ENCODE peak calls at places on chromosome 10, in five cellular contexts. L is psoas muscle, D is neural progenitor cell, P is choroid plexus epithelial cell, F is esophagus squamous epithelium. U is an unnamed sample.

GRCh38 chr10:60910543-60910942 is 33.4 kb downstream of the RHOBTB1 start:
- DNase-seq in L (no peak), D (no peak), P (no peak), F (no peak), U (peak; percentile 15)

GRCh38 chr10:100993986-100994708 is 5.5 kb upstream of the LZTS2 start:
- DNase-seq in L (no peak), D (peak; percentile 65), P (peak; percentile 58), F (no peak), U (no peak)

GRCh38 chr10:99329891-99330674 is 927 bp downstream of the CNNM1 start:
- DNase-seq in L (no peak), D (peak; percentile 66), P (peak; percentile 6), F (no peak), U (no peak)

GRCh38 chr10:25405871-25406270 is 231.1 kb downstream of the GPR158 start:
- DNase-seq in L (no peak), D (no peak), P (peak; percentile 58), F (no peak), U (no peak)

GRCh38 chr10:75403144-75404022 is 1.8 kb upstream of the ZNF503 start:
- DNase-seq in L (peak; percentile 35), D (peak; percentile 87), P (no peak), F (no peak), U (no peak)

GRCh38 chr10:27388761-27389399 is 115.2 kb upstream of the RAB18 start:
- DNase-seq in L (peak; percentile 17), D (no peak), P (peak; percentile 17), F (no peak), U (no peak)

GRCh38 chr10:101438881-101439391 is 85.0 kb downstream of the BTRC start:
- DNase-seq in L (no peak), D (no peak), P (no peak), F (no peak), U (no peak)

GRCh38 chr10:31754803-31755624 is 173.6 kb downstream of the ARHGAP12 start:
- DNase-seq in L (peak; percentile 39), D (peak; percentile 77), P (peak; percentile 57), F (no peak), U (no peak)

GRCh38 chr10:28991326-28991725 is 297.5 kb upstream of the LYZL1 start:
- DNase-seq in L (peak; percentile 29), D (peak; percentile 16), P (peak; percentile 53), F (no peak), U (no peak)

GRCh38 chr10:63520463-63521388 is 475 bp upstream of the REEP3 start:
- DNase-seq in L (peak; percentile 80), D (peak; percentile 90), P (peak; percentile 74), F (no peak), U (peak; percentile 75)

GRCh38 chr10:80541144-80541750 is 3.5 kb downstream of the SH2D4B start:
- DNase-seq in L (no peak), D (no peak), P (no peak), F (no peak), U (peak; percentile 63)

GRCh38 chr10:306654-307185 is 171.5 kb downstream of the ZMYND11 start:
- DNase-seq in L (no peak), D (peak; percentile 38), P (no peak), F (no peak), U (no peak)

GRCh38 chr10:99537381-99538286 is 4.9 kb downstream of the NKX2-3 start:
- DNase-seq in L (no peak), D (peak; percentile 72), P (no peak), F (no peak), U (no peak)

GRCh38 chr10:3464760-3465405 is 292.3 kb upstream of the PITRM1 start:
- DNase-seq in L (no peak), D (no peak), P (peak; percentile 39), F (no peak), U (no peak)

GRCh38 chr10:13271552-13272163 is 28.2 kb downstream of the PHYH start:
- DNase-seq in L (peak; percentile 36), D (peak; percentile 68), P (peak; percentile 29), F (peak; percentile 6), U (peak; percentile 80)

GRCh38 chr10:90227259-90227658 is 525.9 kb downstream of the KIF20B start:
- DNase-seq in L (no peak), D (no peak), P (peak; percentile 58), F (no peak), U (no peak)

GRCh38 chr10:48556065-48556464 is 48.8 kb downstream of the ARHGAP22 start:
- DNase-seq in L (no peak), D (no peak), P (no peak), F (no peak), U (no peak)

GRCh38 chr10:32376027-32376426 is 29.1 kb upstream of the EPC1 start:
- DNase-seq in L (no peak), D (no peak), P (no peak), F (no peak), U (no peak)

GRCh38 chr10:102645741-102646609 is 1.7 kb downstream of the TRIM8 start:
- DNase-seq in L (peak; percentile 93), D (peak; percentile 64), P (peak; percentile 95), F (peak; percentile 76), U (peak; percentile 93)

GRCh38 chr10:76868088-76868949 is 769.3 kb downstream of the KCNMA1 start:
- DNase-seq in L (no peak), D (no peak), P (no peak), F (no peak), U (no peak)

GRCh38 chr10:100341953-100342626 is 4.9 kb upstream of the SCD start:
- DNase-seq in L (peak; percentile 20), D (peak; percentile 74), P (peak; percentile 84), F (no peak), U (peak; percentile 61)

GRCh38 chr10:96619120-96619519 is 32.3 kb upstream of the TM9SF3 start:
- DNase-seq in L (no peak), D (no peak), P (no peak), F (no peak), U (no peak)

GRCh38 chr10:125982256-125982948 is 86.0 kb downstream of the FANK1 start:
- DNase-seq in L (no peak), D (peak; percentile 79), P (peak; percentile 79), F (no peak), U (peak; percentile 64)

GRCh38 chr10:86966008-86966654 is 2.2 kb upstream of the ADIRF start:
- DNase-seq in L (no peak), D (no peak), P (no peak), F (no peak), U (peak; percentile 74)

GRCh38 chr10:61286695-61287094 is 166.5 kb downstream of the TMEM26 start:
- DNase-seq in L (no peak), D (no peak), P (no peak), F (no peak), U (peak; percentile 80)

GRCh38 chr10:79052311-79053080 is 16.3 kb upstream of the ZMIZ1 start:
- DNase-seq in L (peak; percentile 9), D (peak; percentile 80), P (peak; percentile 42), F (no peak), U (no peak)

GRCh38 chr10:20836401-20836800 is 60.7 kb downstream of the NEBL start:
- DNase-seq in L (no peak), D (no peak), P (no peak), F (no peak), U (no peak)

DNA sequence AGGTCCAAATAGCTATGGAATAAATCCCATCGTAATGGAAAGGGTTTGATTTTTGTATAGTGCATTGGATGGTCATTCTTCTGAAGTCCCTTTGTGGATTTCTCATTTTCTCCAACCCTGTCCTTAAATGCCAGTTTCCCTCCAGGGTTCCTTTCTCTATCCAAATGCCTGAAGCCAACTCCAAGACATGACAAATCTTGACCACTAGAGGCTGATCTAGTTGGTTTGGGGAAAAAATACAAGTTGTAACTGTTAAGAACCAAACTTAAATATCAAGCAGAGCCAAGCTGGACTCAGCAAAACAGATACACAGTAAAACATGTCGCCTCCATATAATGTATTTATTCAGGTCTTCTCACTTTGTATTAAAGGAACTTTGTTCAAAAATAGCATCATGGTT is 28.7 kb downstream of the FRMD4A start:
- DNase-seq in L (no peak), D (peak; percentile 20), P (peak; percentile 55), F (no peak), U (no peak)
- TF ChIP-seq CTCF in L (no peak), D (peak; percentile 65), P (peak; percentile 66), F (no peak), U (peak; percentile 31)

GRCh38 chr10:73644015-73644743 is 2.9 kb upstream of the MYOZ1 start:
- DNase-seq in L (no peak), D (peak; percentile 83), P (peak; percentile 82), F (no peak), U (peak; percentile 77)
- H3K4me3 ChIP-seq in L (no peak overlapping the region), D (no peak overlapping the region), P (no peak overlapping the region), F (no peak overlapping the region), U (no peak overlapping the region)

GRCh38 chr10:93463723-93464511 is 18.2 kb downstream of the MYOF start:
- DNase-seq in L (peak; percentile 40), D (no peak), P (peak; percentile 91), F (no peak), U (no peak)

GRCh38 chr10:93461807-93462178 is 20.3 kb downstream of the MYOF start:
- DNase-seq in L (no peak), D (no peak), P (peak; percentile 76), F (no peak), U (peak; percentile 46)

GRCh38 chr10:93461124-93461806 is 20.9 kb downstream of the MYOF start:
- DNase-seq in L (no peak), D (no peak), P (peak; percentile 59), F (no peak), U (no peak)

GRCh38 chr10:93462881-93463280 is 19.3 kb downstream of the MYOF start:
- DNase-seq in L (no peak), D (no peak), P (peak; percentile 69), F (no peak), U (peak; percentile 83)

DNA sequence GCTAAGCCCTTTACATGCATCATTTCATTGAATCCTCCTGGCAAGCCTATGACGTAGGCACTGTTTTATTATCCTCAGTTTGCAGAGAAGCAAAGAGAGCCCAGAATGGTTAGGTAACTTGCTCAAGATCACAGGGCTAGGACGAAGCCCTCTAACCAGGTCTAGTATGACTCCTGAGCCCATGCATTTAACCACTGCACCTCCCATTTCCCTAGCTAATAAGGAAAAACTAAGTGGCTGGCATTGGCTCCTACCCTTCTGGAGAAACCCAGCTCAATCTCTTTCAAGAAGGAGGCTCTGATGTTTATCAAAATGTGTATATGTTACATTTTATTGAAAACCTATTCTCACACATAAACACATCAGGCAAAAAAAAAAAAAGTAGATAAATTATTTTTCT is 19.8 kb downstream of the MYOF start:
- DNase-seq in L (no peak), D (no peak), P (no peak), F (no peak), U (no peak)
- TF ChIP-seq CTCF in L (no peak), D (no peak), P (no peak), F (no peak), U (no peak)

GRCh38 chr10:104034401-104035053 is 51.2 kb downstream of the COL17A1 start:
- DNase-seq in L (no peak), D (no peak), P (no peak), F (no peak), U (no peak)

GRCh38 chr10:104035107-104035816 is 50.4 kb downstream of the COL17A1 start:
- DNase-seq in L (no peak), D (no peak), P (no peak), F (no peak), U (no peak)

GRCh38 chr10:104036518-104037260 is 49.0 kb downstream of the COL17A1 start:
- DNase-seq in L (no peak), D (no peak), P (no peak), F (no peak), U (no peak)

GRCh38 chr10:104037261-104037951 is 48.3 kb downstream of the COL17A1 start:
- DNase-seq in L (no peak), D (no peak), P (no peak), F (no peak), U (no peak)

GRCh38 chr10:104035817-104036384 is 49.8 kb downstream of the COL17A1 start:
- DNase-seq in L (no peak), D (no peak), P (no peak), F (no peak), U (no peak)
- H3K4me3 ChIP-seq in L (no peak overlapping the region), D (no peak overlapping the region), P (no peak overlapping the region), F (no peak overlapping the region), U (no peak overlapping the region)

U was measured in GM12865.